ENCODE peak calls at places on chromosomes 4 and X, in four cellular contexts. D, C, S and J are unnamed samples.

GRCh38 chr4:74682567-74683359 is 111.6 kb downstream of the BTC start:
- DNase-seq in D (peak; percentile 61), C (no peak), S (no peak), J (no peak)

GRCh38 chrX:14357314-14357713 is 172.0 kb upstream of the GLRA2 start:
- DNase-seq in D (no peak), C (no peak), S (no peak), J (no peak)

GRCh38 chrX:141375011-141375730 is 132.9 kb upstream of the SPANXC start:
- DNase-seq in D (no peak), C (no peak), S (no peak), J (no peak)

GRCh38 chr4:14667624-14668295 is 334.5 kb upstream of the CPEB2 start:
- DNase-seq in D (no peak), C (no peak), S (no peak), J (no peak)

GRCh38 chr4:82428969-82429727 is 1.1 kb downstream of the HNRNPDL start:
- DNase-seq in D (peak; percentile 95), C (peak; percentile 97), S (peak; percentile 97), J (peak; percentile 96)

GRCh38 chr4:110619401-110620247 is 3.3 kb downstream of the PITX2 start:
- DNase-seq in D (no peak), C (no peak), S (peak; percentile 69), J (no peak)

GRCh38 chrX:38612281-38612680 is 50.9 kb downstream of the TSPAN7 start:
- DNase-seq in D (no peak), C (no peak), S (no peak), J (no peak)

GRCh38 chr4:129532573-129532972 is 436.6 kb downstream of the C4orf33 start:
- DNase-seq in D (peak; percentile 4), C (no peak), S (no peak), J (no peak)

GRCh38 chr4:100796333-100796732 is 278.5 kb upstream of the EMCN start:
- DNase-seq in D (no peak), C (no peak), S (no peak), J (no peak)

GRCh38 chrX:144637731-144638130 is 609.6 kb upstream of the SPANXN1 start:
- DNase-seq in D (no peak), C (no peak), S (no peak), J (no peak)

GRCh38 chr4:184731056-184731455 is 2.8 kb downstream of the CENPU start:
- DNase-seq in D (no peak), C (no peak), S (no peak), J (no peak)

GRCh38 chrX:9362529-9362928 is 102.3 kb upstream of the TBL1X start:
- DNase-seq in D (no peak), C (no peak), S (no peak), J (no peak)

GRCh38 chrX:40175416-40176255 is 77.9 kb upstream of the BCOR start:
- DNase-seq in D (peak; percentile 42), C (peak; percentile 91), S (peak; percentile 92), J (peak; percentile 74)

GRCh38 chr4:4524364-4524763 is 17.5 kb downstream of the STX18 start:
- DNase-seq in D (no peak), C (no peak), S (no peak), J (no peak)

GRCh38 chr4:177052211-177052725 is 257.4 kb upstream of the NEIL3 start:
- DNase-seq in D (no peak), C (no peak), S (no peak), J (no peak)

GRCh38 chr4:177047851-177048174 is 255.1 kb upstream of the VEGFC start:
- DNase-seq in D (no peak), C (no peak), S (no peak), J (no peak)

GRCh38 chr4:177057191-177057590 is 252.5 kb upstream of the NEIL3 start:
- DNase-seq in D (no peak), C (no peak), S (no peak), J (no peak)

GRCh38 chr4:177047070-177047850 is 254.5 kb upstream of the VEGFC start:
- DNase-seq in D (peak; percentile 76), C (peak; percentile 67), S (no peak), J (no peak)

GRCh38 chr4:177051473-177052060 is 258.1 kb upstream of the NEIL3 start:
- DNase-seq in D (peak; percentile 40), C (no peak), S (no peak), J (no peak)
- TF ChIP-seq CTCF in D (peak; percentile 47), C (peak; percentile 47), S (peak; percentile 24), J (peak; percentile 56)

GRCh38 chr4:8877780-8878040 is 6.1 kb upstream of the HMX1 start:
- DNase-seq in D (no peak), C (no peak), S (no peak), J (no peak)

GRCh38 chr4:8879574-8879973 is 7.9 kb upstream of the HMX1 start:
- DNase-seq in D (no peak), C (no peak), S (no peak), J (no peak)

GRCh38 chr4:8880851-8881250 is 9.2 kb upstream of the HMX1 start:
- DNase-seq in D (no peak), C (no peak), S (no peak), J (no peak)

GRCh38 chr4:8886625-8887406 is 15.2 kb upstream of the HMX1 start:
- DNase-seq in D (no peak), C (no peak), S (no peak), J (no peak)

GRCh38 chr4:8882239-8882638 is 10.6 kb upstream of the HMX1 start:
- DNase-seq in D (no peak), C (no peak), S (no peak), J (no peak)
- TF ChIP-seq CTCF in D (no peak), C (no peak), S (no peak), J (no peak)

DNA sequence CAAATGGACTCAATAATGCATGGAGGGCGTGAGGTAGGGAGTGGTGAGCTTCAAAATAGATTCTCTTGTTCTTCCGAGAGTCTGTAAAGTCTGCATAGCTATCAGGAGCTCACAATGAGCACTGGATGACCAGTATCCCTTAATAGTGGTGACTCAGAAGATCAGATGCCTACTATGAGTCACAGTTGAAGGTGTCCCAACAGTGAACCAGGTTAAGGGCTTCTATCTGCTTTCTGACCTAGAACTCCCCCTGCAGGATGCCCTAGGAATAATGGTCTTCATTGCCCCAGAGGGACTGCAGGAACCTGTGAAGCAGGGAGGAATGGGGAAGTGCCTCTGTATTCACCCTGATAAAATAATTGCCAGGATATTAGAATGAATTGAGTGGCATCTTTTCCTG is 22.1 kb downstream of the DGKK start:
- DNase-seq in D (no peak), C (no peak), S (no peak), J (no peak)
- TF ChIP-seq CTCF in D (no peak), C (no peak), S (no peak), J (no peak)

DNA sequence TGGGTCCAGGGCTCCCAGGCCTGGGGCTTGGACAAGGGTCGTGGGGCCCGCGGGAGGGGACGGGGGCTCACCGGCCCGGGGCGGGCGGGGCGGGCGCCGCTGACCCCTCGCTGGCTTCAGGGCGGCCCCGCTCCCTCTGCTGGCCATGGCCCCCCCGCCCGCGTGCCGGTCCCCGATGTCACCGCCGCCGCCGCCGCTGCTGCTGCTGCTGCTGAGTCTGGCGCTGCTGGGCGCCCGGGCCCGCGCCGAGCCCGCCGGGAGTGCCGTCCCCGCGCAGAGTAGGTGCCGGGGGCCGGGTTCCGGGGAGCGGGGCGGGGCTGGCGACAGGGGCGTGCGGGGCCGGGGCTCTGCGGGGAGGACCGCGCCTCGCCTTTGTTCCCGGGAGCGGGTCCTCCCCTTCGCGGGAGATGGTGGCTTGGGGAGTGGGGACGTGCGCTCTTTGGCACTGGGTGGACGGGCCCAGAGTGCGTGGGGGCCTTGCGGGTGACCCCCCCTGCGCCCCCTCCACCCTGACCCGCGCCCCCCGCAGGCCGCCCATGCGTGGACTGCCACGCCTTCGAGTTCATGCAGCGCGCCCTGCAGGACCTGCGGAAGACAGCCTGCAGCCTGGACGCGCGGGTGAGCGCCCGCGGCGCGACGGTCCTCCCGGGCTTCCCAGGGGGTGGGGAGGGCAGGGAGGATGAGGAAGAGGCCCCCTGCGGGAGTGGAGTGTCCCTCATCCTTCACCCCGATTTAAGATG is 16.8 kb upstream of the NAT8L start:
- DNase-seq in D (no peak), C (peak; percentile 69), S (peak; percentile 86), J (no peak)
- TF ChIP-seq CTCF in D (no peak), C (no peak), S (no peak), J (peak; percentile 33)

GRCh38 chrX:16164748-16165147 is 2.5 kb upstream of the MAGEB17 start:
- DNase-seq in D (no peak), C (no peak), S (no peak), J (no peak)
- TF ChIP-seq CTCF in D (no peak), C (no peak), S (no peak), J (no peak)

DNA sequence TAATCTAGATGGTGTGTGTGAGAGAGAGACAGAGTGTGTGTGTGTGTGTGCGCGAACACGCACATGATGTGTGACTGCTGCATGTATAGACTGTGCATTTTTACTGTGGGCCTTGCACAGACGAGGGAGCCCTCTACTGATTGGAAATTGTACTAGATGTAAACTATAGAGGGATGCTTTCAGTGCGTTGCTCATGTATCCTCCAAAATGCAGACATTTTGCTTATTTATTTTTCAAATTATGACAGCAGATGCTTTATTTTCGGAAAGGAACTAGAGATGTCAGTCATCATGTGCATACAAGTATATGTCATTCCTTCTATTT is 168.4 kb upstream of the GK2 start:
- DNase-seq in D (peak; percentile 39), C (no peak), S (no peak), J (no peak)
- TF ChIP-seq CTCF in D (no peak), C (peak; percentile 38), S (no peak), J (peak; percentile 75)

GRCh38 chr4:140968371-140968770 is 164.9 kb downstream of the RNF150 start:
- DNase-seq in D (no peak), C (no peak), S (no peak), J (no peak)
- TF ChIP-seq CTCF in D (no peak), C (no peak), S (no peak), J (no peak)

GRCh38 chr4:2261110-2261852 is 628 bp downstream of the MXD4 start:
- DNase-seq in D (peak; percentile 30), C (peak; percentile 84), S (peak; percentile 94), J (peak; percentile 83)

GRCh38 chr4:2262944-2263250 is 988 bp upstream of the MXD4 start:
- DNase-seq in D (no peak), C (no peak), S (no peak), J (no peak)

GRCh38 chr4:2260336-2261109 is 1.4 kb downstream of the MXD4 start:
- DNase-seq in D (no peak), C (peak; percentile 62), S (peak; percentile 80), J (peak; percentile 79)

GRCh38 chr4:2262145-2262943 is 435 bp upstream of the MXD4 start:
- DNase-seq in D (peak; percentile 100), C (peak; percentile 100), S (peak; percentile 100), J (peak; percentile 100)

GRCh38 chr4:2261853-2262144 is at the start of gene MXD4:
- DNase-seq in D (no peak), C (no peak), S (no peak), J (no peak)
- TF ChIP-seq CTCF in D (no peak), C (no peak), S (no peak), J (no peak)

DNA sequence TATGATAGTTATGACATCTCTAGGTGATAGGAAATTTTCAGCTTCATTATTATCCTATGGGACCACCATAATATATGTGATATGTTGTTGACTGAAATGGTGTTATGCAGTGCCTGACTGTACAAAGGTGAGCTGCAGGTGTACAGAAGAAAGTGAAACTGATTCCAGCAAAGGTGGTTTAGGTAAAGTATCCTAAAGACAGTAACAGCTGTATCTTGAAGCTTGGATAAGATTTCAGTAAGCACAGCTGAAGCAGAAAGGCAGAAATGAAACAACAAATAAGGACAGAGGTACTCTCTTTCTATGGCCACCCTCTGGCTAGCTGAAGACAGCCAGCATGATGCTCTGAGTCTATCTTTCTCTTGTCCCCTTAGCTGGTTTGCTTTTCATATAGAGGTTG is 30.0 kb upstream of the PGK1 start:
- DNase-seq in D (no peak), C (no peak), S (no peak), J (no peak)
- TF ChIP-seq CTCF in D (no peak), C (no peak), S (no peak), J (no peak)